ENCODE peak calls at places on chromosomes 4 and X, in eight cellular contexts. S is K562, K is HCT116, Z is HL-60, L is GM12878, Y is upper lobe of left lung, P is breast epithelium, R is sigmoid colon. F is an unnamed sample.
A peak's percentile ranks its signal among the peaks of the same experiment; 100 is the strongest.

GRCh38 chr4:66769436-66769835 is 775.9 kb downstream of the CENPC start:
- DNase-seq in S (no peak), K (no peak), Z (no peak), L (no peak), Y (no peak), P (no peak), R (no peak), F (no peak)

GRCh38 chrX:8813036-8813435 is 11.9 kb upstream of the FAM9A start:
- DNase-seq in S (no peak), K (no peak), Z (no peak), L (no peak), Y (no peak), P (no peak), R (no peak), F (no peak)

GRCh38 chrX:101176439-101176838 is 43.1 kb upstream of the DRP2 start:
- DNase-seq in S (no peak), K (no peak), Z (no peak), L (no peak), Y (no peak), P (no peak), R (no peak), F (no peak)

GRCh38 chr4:80963051-80963450 is 67.5 kb upstream of the BMP3 start:
- DNase-seq in S (no peak), K (no peak), Z (no peak), L (no peak), Y (no peak), P (no peak), R (no peak), F (no peak)

GRCh38 chr4:16894406-16894805 is 4.0 kb downstream of the LDB2 start:
- DNase-seq in S (no peak), K (no peak), Z (no peak), L (no peak), Y (no peak), P (no peak), R (no peak), F (no peak)

GRCh38 chrX:6228720-6229119 is at the start of gene NLGN4X:
- DNase-seq in S (no peak), K (no peak), Z (no peak), L (no peak), Y (no peak), P (no peak), R (no peak), F (peak; percentile 51)

GRCh38 chr4:84865600-84865999 is 100.9 kb downstream of the WDFY3 start:
- DNase-seq in S (no peak), K (no peak), Z (no peak), L (no peak), Y (no peak), P (no peak), R (no peak), F (no peak)

GRCh38 chrX:21800344-21800770 is 39.1 kb upstream of the MBTPS2 start:
- DNase-seq in S (no peak), K (no peak), Z (no peak), L (no peak), Y (no peak), P (no peak), R (no peak), F (no peak)

GRCh38 chr4:4995103-4995761 is 24.0 kb downstream of the CYTL1 start:
- DNase-seq in S (peak; percentile 86), K (peak; percentile 54), Z (peak; percentile 51), L (no peak), Y (peak; percentile 57), P (peak; percentile 78), R (peak; percentile 88), F (peak; percentile 87)

GRCh38 chr4:135408109-135408508 is 1206.5 kb upstream of the PABPC4L start:
- DNase-seq in S (no peak), K (no peak), Z (no peak), L (no peak), Y (no peak), P (no peak), R (no peak), F (no peak)

GRCh38 chrX:104427693-104428092 is 138.3 kb upstream of the IL1RAPL2 start:
- DNase-seq in S (no peak), K (no peak), Z (no peak), L (no peak), Y (no peak), P (no peak), R (no peak), F (no peak)

GRCh38 chr4:4770610-4771009 is 88.9 kb upstream of the MSX1 start:
- DNase-seq in S (no peak), K (no peak), Z (no peak), L (no peak), Y (no peak), P (no peak), R (no peak), F (no peak)

GRCh38 chr4:74318270-74318669 is 10.0 kb downstream of the EPGN start:
- DNase-seq in S (no peak), K (no peak), Z (no peak), L (no peak), Y (no peak), P (no peak), R (no peak), F (no peak)

GRCh38 chr4:136687118-136687517 is 845.2 kb downstream of the PCDH18 start:
- DNase-seq in S (peak; percentile 1), K (no peak), Z (no peak), L (no peak), Y (no peak), P (no peak), R (no peak), F (peak; percentile 61)

GRCh38 chrX:9102956-9103355 is 69.0 kb upstream of the FAM9B start:
- DNase-seq in S (no peak), K (no peak), Z (no peak), L (no peak), Y (no peak), P (no peak), R (no peak), F (no peak)

GRCh38 chr4:6184169-6184568 is 16.2 kb downstream of the JAKMIP1 start:
- DNase-seq in S (no peak), K (no peak), Z (no peak), L (no peak), Y (no peak), P (no peak), R (no peak), F (no peak)

GRCh38 chr4:6182390-6183280 is 17.7 kb downstream of the JAKMIP1 start:
- DNase-seq in S (no peak), K (no peak), Z (no peak), L (no peak), Y (no peak), P (no peak), R (no peak), F (no peak)

GRCh38 chr4:6179362-6179761 is 21.0 kb downstream of the JAKMIP1 start:
- DNase-seq in S (no peak), K (no peak), Z (no peak), L (no peak), Y (no peak), P (no peak), R (no peak), F (no peak)

GRCh38 chr4:6180841-6181631 is 19.3 kb downstream of the JAKMIP1 start:
- DNase-seq in S (no peak), K (no peak), Z (no peak), L (peak; percentile 98), Y (no peak), P (no peak), R (no peak), F (no peak)

DNA sequence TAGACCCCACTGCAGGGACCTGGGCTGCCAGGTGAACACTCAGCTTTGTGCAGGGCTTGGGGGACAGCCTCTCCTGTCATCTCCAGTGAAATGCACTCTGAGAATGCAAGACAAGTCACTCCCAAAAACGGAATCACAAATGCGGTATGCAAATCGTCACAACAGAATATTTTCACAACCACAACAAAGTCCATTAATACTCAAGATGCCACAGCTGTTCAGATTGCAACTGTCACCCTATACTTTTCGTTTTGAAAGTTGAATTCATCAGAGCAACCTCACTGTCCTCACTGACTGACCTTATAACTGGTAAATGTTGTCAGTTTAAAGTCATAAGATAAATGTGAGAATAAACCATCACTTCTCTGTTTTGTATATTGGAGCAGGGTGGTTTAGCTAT is 16.6 kb downstream of the JAKMIP1 start:
- DNase-seq in S (no peak), K (no peak), Z (no peak), L (peak; percentile 95), Y (no peak), P (no peak), R (no peak), F (no peak)
- TF ChIP-seq POLR2AphosphoS5 in S (no peak), K (no peak), Z (no peak), L (peak; percentile 84), Y (no peak), P (no peak), R (no peak), F (no peak)

DNA sequence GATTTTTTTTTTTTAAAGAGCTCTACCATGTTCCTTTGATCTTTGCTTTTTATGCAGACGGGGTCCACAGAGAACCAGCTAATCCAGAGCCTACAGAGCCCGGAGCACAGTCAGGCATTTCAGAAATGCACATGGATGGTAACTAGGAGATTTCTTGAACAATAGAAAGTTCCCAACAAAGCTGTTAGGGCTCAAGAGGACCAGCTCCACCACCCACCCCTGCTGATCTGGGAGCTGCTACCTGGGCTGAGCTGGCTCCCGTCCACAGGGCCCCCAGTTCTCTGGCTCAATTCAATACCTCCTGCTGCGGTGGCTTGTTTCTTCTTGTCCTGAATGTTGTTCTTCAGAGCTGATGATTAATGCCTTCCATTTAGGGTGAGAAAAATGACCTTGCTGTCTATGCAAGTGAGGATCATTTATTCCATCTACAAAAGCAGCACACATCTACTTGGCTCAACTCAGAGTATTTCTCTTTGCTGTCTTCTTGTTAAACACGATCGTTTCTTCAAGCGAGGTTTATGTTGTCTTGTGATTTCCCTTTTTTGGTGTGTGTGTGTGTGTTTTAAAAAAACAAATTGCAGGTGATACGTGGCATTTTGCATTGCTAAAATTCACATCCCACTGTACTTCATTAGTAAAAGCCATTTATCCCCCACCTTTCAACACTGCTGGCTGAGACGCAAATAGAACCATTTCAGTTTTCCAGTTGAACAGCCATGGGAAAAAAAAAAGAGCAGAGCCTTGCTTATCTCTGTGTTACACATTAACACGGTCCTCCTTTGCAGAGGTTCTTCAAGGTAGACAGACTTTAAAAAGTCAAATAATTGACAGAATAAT is 31.3 kb downstream of the IGFBP7 start:
- DNase-seq in S (no peak), K (no peak), Z (no peak), L (no peak), Y (peak; percentile 28), P (no peak), R (no peak), F (no peak)
- H3K4me3 ChIP-seq in S (no peak overlapping the region), K (no peak overlapping the region), Z (no peak overlapping the region), L (no peak overlapping the region), Y (no peak overlapping the region), P (no peak overlapping the region), R (peak overlapping the region; percentile 5), F (no peak overlapping the region)

GRCh38 chr4:143397335-143397734 is 60.7 kb downstream of the GAB1 start:
- DNase-seq in S (no peak), K (no peak), Z (no peak), L (no peak), Y (no peak), P (no peak), R (no peak), F (no peak)
- H3K27ac ChIP-seq in S (no peak overlapping the region), K (no peak overlapping the region), Z (no peak overlapping the region), L (no peak overlapping the region), Y (peak overlapping the region; percentile 32), P (no peak overlapping the region), R (no peak overlapping the region), F (no peak overlapping the region)

DNA sequence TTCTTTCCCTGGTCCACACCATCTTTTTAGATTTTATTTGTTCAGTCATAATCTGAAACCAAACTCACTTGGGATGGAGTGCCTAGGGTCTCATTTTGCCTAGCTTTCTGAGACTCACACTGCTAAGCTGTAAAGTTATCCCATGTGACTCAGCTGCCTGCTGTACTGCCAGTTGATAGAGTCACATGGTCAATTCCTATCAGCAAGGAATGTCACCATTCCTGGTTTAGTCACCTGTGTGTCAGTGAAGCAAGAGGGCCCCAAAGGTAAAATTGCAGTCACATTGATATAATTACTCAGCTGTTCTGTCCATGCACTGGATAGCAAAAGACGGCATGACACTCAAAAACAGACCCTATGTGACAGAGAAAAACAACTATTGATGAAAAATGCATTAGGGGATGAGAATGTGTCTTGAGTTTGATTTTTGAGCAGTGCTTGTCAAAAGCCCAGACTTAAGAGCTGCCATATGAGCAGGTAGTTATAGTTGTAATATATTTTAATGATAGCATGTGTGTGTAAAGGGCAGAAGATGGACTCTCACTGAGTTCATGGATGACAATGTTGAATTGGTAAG is 413.2 kb downstream of the PPARGC1A start:
- DNase-seq in S (no peak), K (no peak), Z (no peak), L (no peak), Y (no peak), P (no peak), R (no peak), F (no peak)
- TF ChIP-seq POLR2AphosphoS5 in S (no peak), K (no peak), Z (no peak), L (no peak), Y (no peak), P (no peak), R (no peak), F (no peak)

F was measured in spleen.